ENCODE peak calls at places on chromosome 5, in eight cellular contexts. E, U, W, V, P, H, K and Y are unnamed samples.

GRCh38 chr5:12204761-12205160 is 300.5 kb upstream of the CTNND2 start:
- DNase-seq in W (no peak), U (no peak), P (no peak), V (no peak), E (no peak), H (no peak), K (no peak), Y (no peak)

GRCh38 chr5:100852988-100853449 is 50.1 kb downstream of the ST8SIA4 start:
- DNase-seq in K (peak; percentile 89), W (no peak), P (no peak), E (no peak), V (no peak), H (no peak), U (no peak), Y (no peak)

GRCh38 chr5:152499816-152500575 is 94.9 kb upstream of the NMUR2 start:
- DNase-seq in W (no peak), U (no peak), K (no peak), P (no peak), E (no peak), V (no peak), H (no peak), Y (no peak)

GRCh38 chr5:96601811-96602244 is 60.3 kb upstream of the CAST start:
- DNase-seq in K (peak; percentile 16), W (peak; percentile 53), E (peak; percentile 60), V (peak; percentile 88), P (peak; percentile 56), U (peak; percentile 67), H (peak; percentile 5), Y (peak; percentile 67)

GRCh38 chr5:115392611-115393010 is 96.2 kb upstream of the CCDC112 start:
- DNase-seq in K (no peak), P (no peak), H (no peak), W (no peak), E (no peak), U (no peak), V (no peak), Y (no peak)

GRCh38 chr5:14229734-14230133 is 86.6 kb downstream of the TRIO start:
- DNase-seq in U (no peak), H (no peak), P (no peak), W (no peak), K (no peak), V (no peak), E (no peak), Y (no peak)

GRCh38 chr5:178071108-178071507 is 42.2 kb upstream of the N4BP3 start:
- DNase-seq in U (no peak), W (no peak), V (no peak), E (no peak), K (no peak), H (no peak), P (no peak), Y (no peak)

GRCh38 chr5:1007681-1008450 is 736 bp upstream of the NKD2 start:
- DNase-seq in H (no peak), E (no peak), W (no peak), U (no peak), P (no peak), V (no peak), K (no peak), Y (no peak)

GRCh38 chr5:93428868-93429267 is 152.2 kb downstream of the NR2F1-AS1 start:
- DNase-seq in V (no peak), U (no peak), W (no peak), E (no peak), P (no peak), K (no peak), H (no peak), Y (no peak)

GRCh38 chr5:123599171-123599570 is 87.2 kb downstream of the CSNK1G3 start:
- DNase-seq in W (no peak), H (no peak), U (no peak), K (no peak), V (no peak), E (no peak), P (no peak), Y (no peak)

GRCh38 chr5:174951151-174951780 is 226.9 kb downstream of the MSX2 start:
- DNase-seq in K (no peak), W (peak; percentile 71), H (peak; percentile 25), E (peak; percentile 69), U (peak; percentile 75), P (peak; percentile 71), V (peak; percentile 90), Y (peak; percentile 72)

GRCh38 chr5:57429513-57430120 is 53.0 kb downstream of the ACTBL2 start:
- DNase-seq in H (no peak), W (no peak), E (no peak), U (no peak), K (no peak), V (no peak), P (no peak), Y (no peak)

GRCh38 chr5:42547146-42547545 is 123.9 kb downstream of the GHR start:
- DNase-seq in P (no peak), U (no peak), V (no peak), E (no peak), H (no peak), K (no peak), W (no peak), Y (no peak)

GRCh38 chr5:164000241-164000640 is 494.8 kb downstream of the MAT2B start:
- DNase-seq in P (no peak), W (no peak), V (no peak), K (no peak), U (no peak), H (no peak), E (no peak), Y (no peak)

GRCh38 chr5:148186248-148187003 is 16.4 kb upstream of the SPINK6 start:
- DNase-seq in W (no peak), K (no peak), U (no peak), V (no peak), E (no peak), H (peak; percentile 75), P (no peak), Y (peak; percentile 36)

GRCh38 chr5:85049020-85049419 is 664.3 kb upstream of the EDIL3 start:
- DNase-seq in P (peak; percentile 4), V (peak; percentile 82), W (peak; percentile 8), E (no peak), U (no peak), H (no peak), K (no peak), Y (no peak)

GRCh38 chr5:73119492-73120157 is 750 bp upstream of the TMEM171 start:
- DNase-seq in V (peak; percentile 69), E (no peak), K (no peak), W (no peak), P (no peak), U (peak; percentile 33), H (no peak), Y (no peak)

GRCh38 chr5:4098226-4098625 is 502.6 kb downstream of the IRX1 start:
- DNase-seq in U (no peak), W (no peak), V (no peak), E (no peak), P (no peak), H (no peak), K (no peak), Y (no peak)

GRCh38 chr5:1886634-1887399 is 4.1 kb upstream of the IRX4 start:
- DNase-seq in K (no peak), U (no peak), W (no peak), H (no peak), V (no peak), P (no peak), E (no peak), Y (no peak)

GRCh38 chr5:150286820-150287219 is 2.8 kb downstream of the CAMK2A start:
- DNase-seq in K (no peak), E (peak; percentile 74), U (peak; percentile 90), W (peak; percentile 35), H (no peak), P (peak; percentile 73), V (peak; percentile 83), Y (no peak)

GRCh38 chr5:8683528-8683927 is 814.6 kb downstream of the MTRR start:
- DNase-seq in K (no peak), P (no peak), V (no peak), W (no peak), U (no peak), H (no peak), E (no peak), Y (no peak)

GRCh38 chr5:176540956-176541337 is 3.7 kb upstream of the RNF44 start:
- DNase-seq in V (no peak), H (no peak), E (no peak), K (no peak), W (no peak), U (no peak), P (no peak), Y (no peak)

GRCh38 chr5:176540476-176540899 is 3.3 kb upstream of the RNF44 start:
- DNase-seq in U (no peak), V (no peak), H (no peak), K (no peak), E (no peak), W (no peak), P (no peak), Y (no peak)

GRCh38 chr5:176542596-176543427 is 5.6 kb upstream of the RNF44 start:
- DNase-seq in W (no peak), V (peak; percentile 75), U (peak; percentile 89), H (no peak), K (no peak), E (peak; percentile 79), P (no peak), Y (no peak)

GRCh38 chr5:176542135-176542595 is 5.0 kb upstream of the RNF44 start:
- DNase-seq in V (no peak), U (no peak), H (no peak), W (no peak), E (peak; percentile 61), P (no peak), K (no peak), Y (no peak)

GRCh38 chr5:176541338-176542134 is 4.3 kb upstream of the RNF44 start:
- DNase-seq in K (no peak), E (peak; percentile 67), U (no peak), V (peak; percentile 89), W (no peak), H (no peak), P (peak; percentile 65), Y (no peak)
- TF ChIP-seq POLR2AphosphoS5 in K (no peak), E (no peak), U (no peak), V (peak; percentile 59), W (peak; percentile 34), H (peak; percentile 59), P (no peak), Y (no peak)

DNA sequence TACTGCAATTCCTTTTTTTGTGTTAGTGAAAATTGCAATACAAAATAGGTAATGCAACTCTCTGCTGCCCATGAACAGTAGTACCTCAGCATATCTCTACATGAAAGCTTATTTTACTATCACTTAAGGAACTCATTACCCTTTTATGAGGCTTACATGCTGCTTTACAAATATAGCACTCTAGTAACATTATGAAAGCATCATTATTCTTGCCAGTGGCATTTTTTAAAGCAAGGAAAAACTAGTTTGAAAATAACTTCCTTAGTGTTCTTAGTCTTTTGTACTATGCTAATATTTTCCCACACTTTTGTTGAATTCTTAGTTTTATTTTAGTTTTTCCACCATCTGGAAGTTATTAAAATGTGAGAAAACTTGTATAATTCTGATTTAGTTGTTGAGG is 797.3 kb upstream of the ARRDC3 start:
- DNase-seq in U (no peak), H (no peak), K (no peak), W (no peak), V (no peak), P (no peak), E (no peak), Y (no peak)
- TF ChIP-seq REST in U (no peak), H (no peak), K (no peak), W (no peak), V (no peak), P (no peak), E (no peak), Y (no peak)

GRCh38 chr5:180604271-180604670 is 13.0 kb upstream of the SCGB3A1 start:
- DNase-seq in E (no peak), H (no peak), U (peak; percentile 23), V (no peak), P (no peak), K (no peak), W (no peak), Y (no peak)
- TF ChIP-seq POLR2AphosphoS5 in E (no peak), H (no peak), U (no peak), V (no peak), P (no peak), K (no peak), W (no peak), Y (no peak)

GRCh38 chr5:141941307-141941706 is 16.7 kb downstream of the PCDH12 start:
- DNase-seq in H (no peak), K (no peak), V (no peak), U (no peak), P (no peak), W (no peak), E (no peak), Y (no peak)
- TF ChIP-seq REST in H (no peak), K (no peak), V (no peak), U (no peak), P (no peak), W (no peak), E (no peak), Y (no peak)